ENCODE peak calls at places on chromosomes 13 and 19, in five cellular contexts. A is DMS53, R is mesothelial cell of epicardium, J is NCI-H524 treated with DMSO at 0.1 percent for 48 hours, M is activated T-helper 1 cell treated with Interleukin-2 at 50 U/mL for 16 hours. W is an unnamed sample.

GRCh38 chr19:16591803-16592556 is 19.8 kb upstream of the SLC35E1 start:
- DNase-seq in A (peak; percentile 5), R (no peak), M (no peak), J (no peak), W (no peak)

GRCh38 chr19:3407556-3408516 is 41.5 kb downstream of the NFIC start:
- DNase-seq in A (no peak), M (no peak), J (no peak), R (no peak), W (no peak)

GRCh38 chr13:67100723-67101122 is 129.4 kb downstream of the PCDH9 start:
- DNase-seq in M (no peak), J (no peak), A (no peak), R (no peak), W (no peak)

GRCh38 chr19:8585894-8586750 is 8.9 kb upstream of the MYO1F start:
- DNase-seq in J (no peak), A (peak; percentile 43), R (peak; percentile 53), M (peak; percentile 46), W (no peak)

GRCh38 chr13:25171517-25172302 is at the start of gene AMER2:
- DNase-seq in R (peak; percentile 71), M (no peak), A (peak; percentile 81), J (peak; percentile 73), W (peak; percentile 80)

GRCh38 chr13:33119886-33120543 is 103.8 kb downstream of the KL start:
- DNase-seq in J (no peak), R (no peak), M (no peak), A (peak; percentile 60), W (no peak)

GRCh38 chr13:23741879-23742510 is 147.2 kb downstream of the MIPEP start:
- DNase-seq in J (no peak), M (no peak), R (no peak), A (peak; percentile 49), W (no peak)

GRCh38 chr19:34316741-34317241 is 48.2 kb upstream of the GPI start:
- DNase-seq in R (no peak), J (no peak), A (peak; percentile 43), M (no peak), W (no peak)

GRCh38 chr13:87582399-87582798 is 88.8 kb upstream of the SLITRK5 start:
- DNase-seq in A (no peak), J (no peak), R (no peak), M (no peak), W (no peak)

GRCh38 chr19:3129112-3129511 is 6.7 kb upstream of the GNA15 start:
- DNase-seq in A (peak; percentile 61), J (no peak), R (no peak), M (no peak), W (no peak)

GRCh38 chr13:77460195-77460594 is 75.3 kb upstream of the SCEL start:
- DNase-seq in R (no peak), M (no peak), A (no peak), J (no peak), W (no peak)

GRCh38 chr13:89982406-89983085 is 1364.9 kb upstream of the MIR17HG start:
- DNase-seq in R (no peak), A (no peak), M (no peak), J (no peak), W (no peak)

GRCh38 chr19:18203408-18203862 is 407 bp downstream of the RAB3A start:
- DNase-seq in M (peak; percentile 32), R (no peak), A (peak; percentile 65), J (no peak), W (no peak)

GRCh38 chr13:42215578-42216421 is 56.2 kb upstream of the AKAP11 start:
- DNase-seq in J (no peak), R (no peak), M (no peak), A (peak; percentile 56), W (no peak)

GRCh38 chr13:112619730-112620639 is 32.0 kb upstream of the TUBGCP3 start:
- DNase-seq in M (no peak), R (no peak), J (peak; percentile 74), A (peak; percentile 82), W (peak; percentile 88)

GRCh38 chr13:44022196-44022595 is 142.5 kb downstream of the LACC1 start:
- DNase-seq in M (no peak), J (no peak), A (no peak), R (no peak), W (no peak)

GRCh38 chr19:1273263-1274041 is 1.9 kb upstream of the FAM174C start:
- DNase-seq in M (no peak), R (no peak), J (no peak), A (no peak), W (no peak)

GRCh38 chr13:62933809-62934208 is 1518.2 kb upstream of the PCDH20 start:
- DNase-seq in R (no peak), J (no peak), A (peak; percentile 25), M (no peak), W (no peak)

GRCh38 chr13:98813993-98814392 is 61.5 kb upstream of the SLC15A1 start:
- DNase-seq in J (no peak), R (no peak), A (no peak), M (no peak), W (no peak)

W was measured in esophagus muscularis mucosa.